ENCODE peak calls at places on chromosomes 4 and X, in ten cellular contexts. H, Y, I, M, P, J, F, E, O and K are unnamed samples.
A peak's percentile ranks its signal among the peaks of the same experiment; 100 is the strongest.

GRCh38 chr4:53498712-53499111 is 92.6 kb downstream of the LNX1 start:
- DNase-seq in H (no peak), Y (no peak), I (no peak), M (no peak), P (no peak), J (no peak), F (no peak), E (no peak), O (no peak), K (no peak)

GRCh38 chrX:139969286-139969685 is 4.0 kb upstream of the CXorf66 start:
- DNase-seq in H (no peak), Y (no peak), I (no peak), M (no peak), P (no peak), J (no peak), F (no peak), E (peak; percentile 5), O (no peak), K (no peak)

GRCh38 chr4:180665994-180666818 is 1577.0 kb upstream of the TENM3 start:
- DNase-seq in H (no peak), Y (no peak), I (no peak), M (no peak), P (peak; percentile 63), J (peak; percentile 36), F (peak; percentile 86), E (peak; percentile 46), O (no peak), K (peak; percentile 2)

GRCh38 chr4:2080429-2081300 is 21.5 kb downstream of the NAT8L start:
- DNase-seq in H (no peak), Y (no peak), I (no peak), M (no peak), P (no peak), J (no peak), F (no peak), E (no peak), O (no peak), K (no peak)

GRCh38 chrX:53279296-53280237 is 1.8 kb downstream of the IQSEC2 start:
- DNase-seq in H (no peak), Y (no peak), I (no peak), M (no peak), P (no peak), J (no peak), F (no peak), E (no peak), O (no peak), K (no peak)

GRCh38 chr4:38013461-38014366 is 53.5 kb downstream of the PTTG2 start:
- DNase-seq in H (peak; percentile 89), Y (no peak), I (peak; percentile 82), M (no peak), P (peak; percentile 55), J (peak; percentile 37), F (no peak), E (no peak), O (no peak), K (no peak)

GRCh38 chr4:70670332-70671014 is 4.2 kb upstream of the JCHAIN start:
- DNase-seq in H (no peak), Y (no peak), I (no peak), M (no peak), P (peak; percentile 75), J (no peak), F (no peak), E (peak; percentile 34), O (no peak), K (no peak)

GRCh38 chr4:128358231-128358902 is 70.8 kb upstream of the PGRMC2 start:
- DNase-seq in H (peak; percentile 18), Y (no peak), I (no peak), M (no peak), P (peak; percentile 91), J (no peak), F (no peak), E (peak; percentile 49), O (no peak), K (no peak)

GRCh38 chrX:69024931-69025330 is 140.3 kb downstream of the PJA1 start:
- DNase-seq in H (peak; percentile 63), Y (no peak), I (peak; percentile 79), M (peak; percentile 84), P (peak; percentile 59), J (peak; percentile 52), F (peak; percentile 8), E (no peak), O (no peak), K (no peak)

GRCh38 chrX:123339201-123339905 is 155.3 kb downstream of the GRIA3 start:
- DNase-seq in H (no peak), Y (no peak), I (no peak), M (no peak), P (no peak), J (no peak), F (no peak), E (peak; percentile 3), O (no peak), K (peak; percentile 10)

GRCh38 chr4:40881096-40881495 is 131.3 kb downstream of the NSUN7 start:
- DNase-seq in H (no peak), Y (no peak), I (no peak), M (no peak), P (no peak), J (no peak), F (no peak), E (no peak), O (no peak), K (no peak)

GRCh38 chr4:134018845-134019244 is 182.7 kb downstream of the PABPC4L start:
- DNase-seq in H (no peak), Y (no peak), I (no peak), M (no peak), P (peak; percentile 1), J (no peak), F (no peak), E (no peak), O (no peak), K (no peak)

GRCh38 chr4:98663226-98664006 is 5.0 kb upstream of the TSPAN5 start:
- DNase-seq in H (no peak), Y (no peak), I (peak; percentile 62), M (no peak), P (no peak), J (no peak), F (no peak), E (no peak), O (no peak), K (no peak)

GRCh38 chr4:170476351-170476750 is 386.6 kb upstream of the AADAT start:
- DNase-seq in H (no peak), Y (no peak), I (no peak), M (no peak), P (no peak), J (no peak), F (no peak), E (no peak), O (no peak), K (no peak)

GRCh38 chr4:10119263-10119662 is 2.7 kb upstream of the WDR1 start:
- DNase-seq in H (no peak), Y (no peak), I (no peak), M (no peak), P (no peak), J (no peak), F (no peak), E (no peak), O (no peak), K (no peak)

GRCh38 chr4:10121568-10122097 is 5.0 kb upstream of the WDR1 start:
- DNase-seq in H (no peak), Y (no peak), I (no peak), M (no peak), P (no peak), J (no peak), F (no peak), E (no peak), O (no peak), K (no peak)

GRCh38 chr4:10120943-10121567 is 4.5 kb upstream of the WDR1 start:
- DNase-seq in H (no peak), Y (no peak), I (no peak), M (no peak), P (no peak), J (no peak), F (no peak), E (no peak), O (no peak), K (no peak)

GRCh38 chr4:10118355-10119004 is 1.9 kb upstream of the WDR1 start:
- DNase-seq in H (no peak), Y (no peak), I (no peak), M (no peak), P (no peak), J (no peak), F (no peak), E (no peak), O (no peak), K (no peak)

DNA sequence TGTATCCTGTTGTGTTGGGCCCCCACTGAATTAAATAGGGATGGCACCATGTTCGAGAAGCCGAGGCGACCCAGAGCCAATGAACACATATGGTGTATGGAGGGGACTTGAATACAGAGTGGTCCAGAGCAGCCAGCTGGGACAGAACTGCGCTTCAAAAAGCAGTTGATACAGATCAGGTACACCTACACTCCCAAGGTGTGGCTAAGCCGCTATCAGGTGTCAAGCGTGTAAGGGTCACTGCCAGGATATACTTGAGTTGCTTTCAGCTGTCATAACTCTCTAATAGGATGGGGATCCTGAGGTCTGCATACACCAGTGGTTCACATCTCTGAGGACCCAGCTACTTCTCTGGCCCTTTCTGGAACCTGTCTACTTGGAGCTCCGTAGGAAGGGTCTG is 3.2 kb upstream of the WDR1 start:
- DNase-seq in H (no peak), Y (no peak), I (no peak), M (no peak), P (no peak), J (no peak), F (no peak), E (no peak), O (no peak), K (no peak)
- H3K27ac ChIP-seq in H (no peak overlapping the region), Y (no peak overlapping the region), I (no peak overlapping the region), M (no peak overlapping the region), P (no peak overlapping the region), J (no peak overlapping the region), F (no peak overlapping the region), E (no peak overlapping the region), O (no peak overlapping the region), K (no peak overlapping the region)

GRCh38 chrX:154436597-154437397 is at the start of gene GDI1:
- DNase-seq in H (peak; percentile 56), Y (no peak), I (no peak), M (no peak), P (peak; percentile 22), J (no peak), F (peak; percentile 80), E (peak; percentile 75), O (no peak), K (no peak)
- H3K27ac ChIP-seq in H (peak within 1 kb of the TSS; percentile 48), Y (peak within 1 kb of the TSS; percentile 70), I (peak within 1 kb of the TSS; percentile 24), M (peak within 1 kb of the TSS; percentile 91), P (peak within 1 kb of the TSS; percentile 95), J (peak within 1 kb of the TSS; percentile 95), F (peak within 1 kb of the TSS; percentile 98), E (peak within 1 kb of the TSS; percentile 100), O (peak within 1 kb of the TSS; percentile 88), K (peak within 1 kb of the TSS; percentile 54)

GRCh38 chr4:93777081-93777460 is 51.5 kb upstream of the ATOH1 start:
- DNase-seq in H (no peak), Y (no peak), I (no peak), M (no peak), P (no peak), J (no peak), F (no peak), E (no peak), O (no peak), K (no peak)
- H3K27ac ChIP-seq in H (no peak overlapping the region), Y (no peak overlapping the region), I (no peak overlapping the region), M (no peak overlapping the region), P (no peak overlapping the region), J (no peak overlapping the region), F (no peak overlapping the region), E (no peak overlapping the region), O (no peak overlapping the region), K (peak overlapping the region; percentile 71)

DNA sequence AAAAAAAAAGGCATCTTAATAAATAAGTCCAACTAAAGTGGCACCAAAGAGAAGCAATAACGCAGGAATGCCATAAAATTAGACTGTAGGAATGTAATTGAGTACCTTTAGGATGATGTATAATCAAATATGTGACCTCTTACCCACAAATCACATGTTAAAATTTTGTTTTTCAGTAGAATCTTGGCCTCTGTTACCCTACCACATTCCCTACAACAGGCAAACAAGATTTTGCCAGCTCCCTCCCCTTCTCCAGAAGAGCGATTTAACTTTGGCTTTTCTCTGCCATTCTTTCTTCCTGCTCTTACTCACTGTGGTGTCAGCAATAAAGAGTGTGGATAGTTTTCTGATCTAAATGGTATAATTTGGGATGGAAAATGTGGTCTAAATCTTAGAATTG is 57.2 kb downstream of the TRIM2 start:
- DNase-seq in H (no peak), Y (no peak), I (no peak), M (no peak), P (no peak), J (no peak), F (no peak), E (no peak), O (no peak), K (no peak)
- H3K27ac ChIP-seq in H (no peak overlapping the region), Y (peak overlapping the region; percentile 57), I (no peak overlapping the region), M (peak overlapping the region; percentile 8), P (no peak overlapping the region), J (no peak overlapping the region), F (no peak overlapping the region), E (no peak overlapping the region), O (no peak overlapping the region), K (no peak overlapping the region)